ENCODE peak calls at places on chromosomes 13 and 19, in five cellular contexts. One of them, this sample, is unnamed.

GRCh38 chr19:45882652-45883585 is 3.0 kb downstream of the IRF2BP1 start:
- DNase-seq in PC-3: peak
- DNase-seq in A673: peak
- DNase-seq in kidney: peak
- DNase-seq in AG09309: peak
- DNase-seq in this sample: peak

GRCh38 chr19:38849746-38850230 is at the start of gene HNRNPL:
- DNase-seq in PC-3: no peak
- DNase-seq in AG09309: no peak
- DNase-seq in kidney: peak
- DNase-seq in A673: no peak
- DNase-seq in this sample: no peak

GRCh38 chr19:11986754-11987153 is 21.9 kb downstream of the ZNF763 start:
- DNase-seq in AG09309: no peak
- DNase-seq in A673: no peak
- DNase-seq in PC-3: no peak
- DNase-seq in kidney: no peak
- DNase-seq in this sample: peak

GRCh38 chr19:53927745-53928144 is 18.7 kb downstream of the CACNG7 start:
- DNase-seq in AG09309: peak
- DNase-seq in kidney: no peak
- DNase-seq in A673: peak
- DNase-seq in PC-3: peak
- DNase-seq in this sample: peak

GRCh38 chr13:41554626-41555386 is 97.5 kb downstream of the RGCC start:
- DNase-seq in A673: no peak
- DNase-seq in kidney: no peak
- DNase-seq in AG09309: no peak
- DNase-seq in PC-3: no peak
- DNase-seq in this sample: no peak

GRCh38 chr19:825897-826640 is 1.6 kb upstream of the AZU1 start:
- DNase-seq in A673: no peak
- DNase-seq in AG09309: no peak
- DNase-seq in PC-3: no peak
- DNase-seq in kidney: no peak
- DNase-seq in this sample: no peak

GRCh38 chr19:18349524-18350128 is 9.2 kb downstream of the PGPEP1 start:
- DNase-seq in PC-3: peak
- DNase-seq in A673: peak
- DNase-seq in kidney: peak
- DNase-seq in AG09309: peak
- DNase-seq in this sample: no peak

GRCh38 chr13:75724742-75725504 is 88.8 kb downstream of the LMO7 start:
- DNase-seq in PC-3: peak
- DNase-seq in AG09309: no peak
- DNase-seq in kidney: no peak
- DNase-seq in A673: no peak
- DNase-seq in this sample: peak

GRCh38 chr19:52007436-52007804 is 591 bp downstream of the ZNF615 start:
- DNase-seq in AG09309: no peak
- DNase-seq in PC-3: no peak
- DNase-seq in kidney: no peak
- DNase-seq in A673: peak
- DNase-seq in this sample: no peak

DNA sequence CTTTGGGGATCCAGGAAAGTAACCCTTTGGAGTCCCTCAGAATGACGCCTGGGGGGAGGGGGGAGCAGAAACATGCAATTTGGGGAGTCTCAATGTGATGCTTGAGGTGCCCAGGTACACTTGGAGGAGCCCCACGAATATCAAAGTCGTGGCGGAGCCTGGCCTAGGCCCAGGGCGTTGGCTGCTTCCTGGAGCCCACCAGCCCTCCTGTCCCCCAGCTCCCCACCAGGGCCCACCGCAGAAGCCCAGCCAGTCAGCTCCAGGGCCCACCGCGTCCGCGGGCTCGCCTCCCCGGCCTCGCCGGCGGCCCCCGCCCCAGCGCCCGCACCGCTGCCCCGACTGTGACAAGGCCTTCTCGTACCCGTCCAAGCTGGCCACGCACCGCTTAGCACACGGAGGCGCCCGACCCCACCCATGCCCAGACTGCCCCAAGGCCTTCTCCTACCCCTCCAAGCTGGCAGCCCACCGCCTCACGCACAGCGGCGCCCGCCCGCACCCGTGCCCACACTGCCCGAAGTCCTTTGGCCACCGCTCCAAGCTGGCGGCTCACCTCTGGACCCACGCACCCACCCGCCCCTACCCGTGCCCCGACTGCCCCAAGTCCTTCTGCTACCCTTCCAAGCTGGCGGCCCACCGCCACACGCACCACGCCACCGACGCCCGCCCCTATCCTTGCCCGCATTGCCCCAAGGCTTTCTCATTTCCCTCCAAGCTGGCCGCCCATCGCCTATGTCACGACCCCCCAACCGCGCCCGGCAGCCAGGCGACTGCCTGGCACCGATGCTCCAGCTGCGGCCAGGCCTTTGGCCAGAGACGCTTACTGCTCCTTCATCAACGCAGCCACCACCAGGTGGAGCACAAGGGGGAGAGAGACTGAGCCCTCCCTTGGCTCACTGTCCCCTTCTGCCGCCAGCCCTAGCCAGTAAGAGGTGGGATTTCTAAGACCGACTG is 2.1 kb downstream of the ZNF575 start:
- DNase-seq in PC-3: peak
- DNase-seq in A673: peak
- DNase-seq in AG09309: no peak
- DNase-seq in kidney: peak
- DNase-seq in this sample: peak
- H3K4me3 ChIP-seq in PC-3: no peak
- H3K4me3 ChIP-seq in A673: no peak
- H3K4me3 ChIP-seq in AG09309: no peak
- H3K4me3 ChIP-seq in kidney: no peak
- H3K4me3 ChIP-seq in this sample: no peak

DNA sequence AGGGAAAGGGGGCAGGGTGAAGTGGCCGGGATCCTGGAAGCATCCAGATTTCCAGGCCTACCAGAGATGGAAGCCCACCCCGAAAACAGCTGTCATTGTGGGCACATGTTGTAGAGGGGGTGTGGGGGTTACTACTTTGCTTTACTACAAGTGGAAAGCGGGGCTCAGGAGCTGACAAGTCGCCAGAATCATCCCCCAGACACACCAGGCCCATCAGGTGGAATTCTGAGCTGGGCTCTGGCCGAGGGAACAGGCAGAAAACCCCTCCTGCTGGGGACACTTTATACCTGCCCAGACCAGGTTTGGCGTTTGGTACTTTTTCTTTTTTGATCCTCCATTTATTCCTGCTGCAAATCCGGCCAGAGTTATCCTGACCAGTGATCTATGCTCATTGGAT is 3.8 kb downstream of the CDX2 start:
- DNase-seq in AG09309: no peak
- DNase-seq in PC-3: no peak
- DNase-seq in A673: no peak
- DNase-seq in kidney: no peak
- DNase-seq in this sample: no peak
- H3K4me3 ChIP-seq in AG09309: no peak
- H3K4me3 ChIP-seq in PC-3: no peak
- H3K4me3 ChIP-seq in A673: no peak
- H3K4me3 ChIP-seq in kidney: no peak
- H3K4me3 ChIP-seq in this sample: no peak

DNA sequence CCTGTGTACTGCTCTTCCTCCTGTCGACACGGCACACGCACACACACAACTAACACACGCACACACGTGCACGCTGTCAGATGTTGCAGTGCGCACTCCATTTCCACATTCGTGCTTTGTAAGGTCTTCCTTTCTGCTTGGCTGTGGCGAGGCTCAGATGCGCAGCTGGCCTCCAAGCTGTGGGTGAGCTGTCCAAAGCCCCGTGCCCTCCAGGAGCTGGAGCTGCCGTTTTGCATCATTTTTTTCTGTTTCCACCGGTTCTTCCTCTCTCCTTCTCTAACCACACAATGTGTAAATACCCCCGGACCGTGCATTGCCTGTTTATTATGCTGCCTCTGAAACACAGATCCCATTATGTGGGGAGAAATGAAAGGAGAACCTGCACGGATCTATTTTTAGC is 137.4 kb downstream of the SOX1 start:
- DNase-seq in PC-3: no peak
- DNase-seq in A673: no peak
- DNase-seq in AG09309: no peak
- DNase-seq in kidney: no peak
- DNase-seq in this sample: no peak
- H3K4me3 ChIP-seq in PC-3: no peak
- H3K4me3 ChIP-seq in A673: no peak
- H3K4me3 ChIP-seq in AG09309: no peak
- H3K4me3 ChIP-seq in kidney: no peak
- H3K4me3 ChIP-seq in this sample: no peak

GRCh38 chr19:33430674-33431277 is 57.3 kb downstream of the CEBPG start:
- DNase-seq in PC-3: peak
- DNase-seq in AG09309: no peak
- DNase-seq in A673: peak
- DNase-seq in kidney: peak
- DNase-seq in this sample: peak
- H3K4me3 ChIP-seq in PC-3: no peak
- H3K4me3 ChIP-seq in AG09309: no peak
- H3K4me3 ChIP-seq in A673: no peak
- H3K4me3 ChIP-seq in kidney: no peak
- H3K4me3 ChIP-seq in this sample: no peak

GRCh38 chr13:44383945-44384344 is 10.3 kb downstream of the SERP2 start:
- DNase-seq in PC-3: no peak
- DNase-seq in kidney: no peak
- DNase-seq in A673: no peak
- DNase-seq in AG09309: no peak
- DNase-seq in this sample: no peak

GRCh38 chr13:44384778-44385177 is 11.2 kb downstream of the SERP2 start:
- DNase-seq in PC-3: no peak
- DNase-seq in kidney: no peak
- DNase-seq in A673: no peak
- DNase-seq in AG09309: no peak
- DNase-seq in this sample: no peak

GRCh38 chr13:44386932-44387556 is 13.4 kb downstream of the SERP2 start:
- DNase-seq in A673: no peak
- DNase-seq in AG09309: no peak
- DNase-seq in kidney: no peak
- DNase-seq in PC-3: no peak
- DNase-seq in this sample: no peak

GRCh38 chr13:44385847-44386246 is 12.2 kb downstream of the SERP2 start:
- DNase-seq in A673: no peak
- DNase-seq in kidney: no peak
- DNase-seq in AG09309: no peak
- DNase-seq in PC-3: no peak
- DNase-seq in this sample: no peak

DNA sequence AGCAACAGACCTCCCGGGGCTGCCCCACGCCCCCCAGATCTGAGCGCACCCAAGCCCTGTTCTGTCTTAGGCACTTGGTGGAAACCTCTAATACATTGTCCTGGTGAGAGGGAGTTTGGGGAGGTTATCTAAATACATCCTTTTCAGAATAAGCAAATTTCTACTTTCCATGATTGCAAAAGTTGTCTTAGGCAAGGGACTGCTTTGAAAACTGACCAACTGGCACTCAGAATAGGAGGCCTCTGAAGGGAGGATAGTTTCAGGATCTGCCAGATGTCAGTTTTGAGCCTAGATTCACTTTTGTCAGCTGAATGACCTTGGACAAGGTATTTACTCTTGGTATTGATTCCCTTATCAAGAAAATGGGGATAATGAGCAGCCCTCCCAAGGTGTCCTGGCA is 11.8 kb downstream of the SERP2 start:
- DNase-seq in AG09309: no peak
- DNase-seq in A673: no peak
- DNase-seq in PC-3: no peak
- DNase-seq in kidney: no peak
- DNase-seq in this sample: no peak
- H3K4me3 ChIP-seq in AG09309: no peak
- H3K4me3 ChIP-seq in A673: no peak
- H3K4me3 ChIP-seq in PC-3: no peak
- H3K4me3 ChIP-seq in kidney: no peak
- H3K4me3 ChIP-seq in this sample: no peak

This sample was measured in mucosa of descending colon.